ENCODE peak calls at places on chromosomes 13 and 19, in four cellular contexts. M, N, I and D are unnamed samples.

GRCh38 chr13:102812616-102813287 is 13.8 kb downstream of the BIVM start:
- DNase-seq in M (no peak), N (no peak), I (no peak), D (no peak)

GRCh38 chr19:2315818-2316353 is 7.9 kb upstream of the LINGO3 start:
- DNase-seq in M (no peak), N (no peak), I (peak; percentile 55), D (peak; percentile 82)

GRCh38 chr19:30000862-30001261 is 58.8 kb downstream of the URI1 start:
- DNase-seq in M (no peak), N (no peak), I (no peak), D (no peak)

GRCh38 chr13:40152145-40152544 is 496.7 kb downstream of the COG6 start:
- DNase-seq in M (no peak), N (no peak), I (no peak), D (no peak)

GRCh38 chr13:91592050-91593014 is 193.9 kb downstream of the GPC5 start:
- DNase-seq in M (no peak), N (no peak), I (no peak), D (no peak)

GRCh38 chr19:50695251-50696064 is 24.1 kb downstream of the SHANK1 start:
- DNase-seq in M (no peak), N (peak; percentile 87), I (no peak), D (peak; percentile 61)

GRCh38 chr13:35818577-35819165 is 312.5 kb downstream of the DCLK1 start:
- DNase-seq in M (no peak), N (peak; percentile 10), I (peak; percentile 7), D (no peak)

GRCh38 chr19:1230585-1231489 is 7.0 kb downstream of the CBARP start:
- DNase-seq in M (no peak), N (no peak), I (no peak), D (no peak)

GRCh38 chr19:45506991-45507863 is at the start of gene VASP:
- DNase-seq in M (peak; percentile 70), N (peak; percentile 68), I (peak; percentile 73), D (peak; percentile 89)

GRCh38 chr19:41000310-41000737 is 9.2 kb downstream of the CYP2B6 start:
- DNase-seq in M (no peak), N (no peak), I (peak; percentile 55), D (no peak)

GRCh38 chr13:113664751-113665581 is 2.1 kb upstream of the GRK1 start:
- DNase-seq in M (no peak), N (no peak), I (no peak), D (peak; percentile 8)

GRCh38 chr13:99374169-99374991 is 67.2 kb upstream of the GPR183 start:
- DNase-seq in M (no peak), N (no peak), I (no peak), D (no peak)

GRCh38 chr13:39616087-39616694 is 13.2 kb upstream of the LHFPL6 start:
- DNase-seq in M (no peak), N (peak; percentile 51), I (peak; percentile 56), D (peak; percentile 54)

GRCh38 chr13:100158569-100158968 is 69.7 kb downstream of the PCCA start:
- DNase-seq in M (no peak), N (no peak), I (no peak), D (no peak)

GRCh38 chr13:47499358-47500150 is 501.5 kb downstream of the SUCLA2 start:
- DNase-seq in M (no peak), N (no peak), I (no peak), D (no peak)

GRCh38 chr13:24361138-24361537 is 51.8 kb downstream of the C1QTNF9 start:
- DNase-seq in M (no peak), N (no peak), I (no peak), D (no peak)

GRCh38 chr13:25645681-25646080 is 273.9 kb downstream of the ATP8A2 start:
- DNase-seq in M (no peak), N (no peak), I (no peak), D (no peak)

GRCh38 chr13:109789262-109789661 is 2.9 kb upstream of the IRS2 start:
- DNase-seq in M (no peak), N (no peak), I (no peak), D (no peak)

GRCh38 chr13:33139186-33139585 is 123.0 kb downstream of the KL start:
- DNase-seq in M (no peak), N (no peak), I (no peak), D (no peak)

DNA sequence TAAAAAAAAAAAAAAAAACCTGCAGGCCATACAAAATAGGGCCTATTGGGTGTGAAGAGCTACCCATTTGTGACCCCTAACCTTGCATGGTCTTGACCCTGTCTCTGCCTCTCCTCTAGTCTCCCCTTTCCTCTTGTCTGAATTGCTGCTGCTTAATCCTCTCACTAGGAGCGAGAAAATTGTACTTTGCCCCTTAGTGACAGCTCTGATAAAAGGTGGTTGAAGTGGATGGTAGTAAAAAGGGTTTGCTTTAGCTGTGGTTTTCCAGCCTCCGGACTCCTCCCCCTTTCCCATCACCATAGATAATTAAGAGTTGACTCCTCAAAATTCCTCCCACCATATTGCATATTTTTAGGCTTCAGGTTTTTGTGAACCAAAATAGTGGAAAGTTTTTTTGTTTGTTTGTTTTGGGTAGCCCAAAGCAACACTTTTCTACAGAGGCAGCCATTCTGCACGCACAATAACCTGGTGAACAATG is 23.5 kb downstream of the ACTN4 start:
- DNase-seq in M (no peak), N (no peak), I (peak; percentile 83), D (no peak)
- TF ChIP-seq USF2 in M (no peak), N (no peak), I (no peak), D (no peak)

GRCh38 chr13:95714142-95714832 is 37.3 kb downstream of the DNAJC3 start:
- DNase-seq in M (no peak), N (no peak), I (no peak), D (no peak)
- TF ChIP-seq MAX in M (no peak), N (no peak), I (no peak), D (no peak)

DNA sequence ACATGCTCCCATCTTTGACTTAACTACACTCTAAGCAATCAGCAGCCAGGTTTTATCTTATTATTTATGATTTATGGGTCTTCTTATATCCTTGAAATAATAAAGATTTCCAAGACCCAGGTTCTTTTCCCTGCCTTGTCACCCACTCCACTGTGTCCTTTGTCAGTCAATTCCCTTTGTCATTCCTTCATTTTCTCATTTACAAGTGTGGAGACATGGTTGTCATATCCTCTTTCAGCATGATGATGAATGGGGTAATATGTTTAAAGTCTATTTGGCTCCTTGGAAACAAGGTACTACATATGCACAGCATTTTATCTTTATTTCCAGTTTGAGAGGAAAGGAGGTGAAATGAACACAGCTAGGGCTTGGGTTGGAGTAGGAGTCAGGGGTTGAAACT is 521.8 kb downstream of the LMO7 start:
- DNase-seq in M (no peak), N (no peak), I (no peak), D (no peak)
- TF ChIP-seq ETV6 in M (no peak), N (no peak), I (no peak), D (no peak)

DNA sequence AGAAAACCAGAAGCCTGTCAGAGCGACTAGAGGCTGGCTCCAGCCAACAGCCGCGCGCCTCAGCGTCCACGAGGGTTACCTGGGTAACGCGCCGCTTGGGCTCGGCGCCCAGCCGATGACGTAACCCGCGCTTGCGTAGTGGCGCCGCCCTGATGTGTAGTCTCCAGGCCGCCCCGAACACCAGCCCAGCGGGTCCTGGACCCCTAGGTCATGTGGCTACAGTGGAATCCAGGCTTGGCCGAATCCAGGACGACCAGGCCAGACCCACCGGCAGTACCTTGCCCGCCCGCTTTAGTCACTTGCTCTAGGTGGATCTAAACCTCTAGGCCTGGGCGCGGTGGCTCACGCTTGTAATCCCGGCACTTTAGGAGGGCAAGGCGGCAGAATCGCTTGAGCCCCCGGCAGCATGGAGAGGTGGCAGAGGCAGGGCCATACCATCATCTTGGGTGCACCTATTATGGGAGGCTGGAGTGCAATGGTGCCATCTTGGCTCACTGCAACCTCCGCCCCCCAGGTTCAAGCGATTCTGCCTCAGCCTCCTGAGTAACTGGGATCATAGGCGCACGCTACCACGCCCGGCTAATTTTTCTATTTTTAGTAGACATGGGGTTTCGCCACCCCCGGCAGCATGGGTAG is 7.2 kb upstream of the ZNF606 start:
- DNase-seq in M (no peak), N (peak; percentile 60), I (no peak), D (peak; percentile 95)
- TF ChIP-seq USF2 in M (no peak), N (no peak), I (no peak), D (peak; percentile 87)

GRCh38 chr13:46354143-46355087 is 32.6 kb downstream of the RUBCNL start:
- DNase-seq in M (peak; percentile 53), N (no peak), I (peak; percentile 68), D (no peak)

GRCh38 chr13:46355906-46356305 is 31.1 kb downstream of the RUBCNL start:
- DNase-seq in M (no peak), N (no peak), I (no peak), D (no peak)

GRCh38 chr13:46355088-46355468 is 32.0 kb downstream of the RUBCNL start:
- DNase-seq in M (no peak), N (no peak), I (no peak), D (no peak)

GRCh38 chr13:46361535-46361934 is 25.5 kb downstream of the RUBCNL start:
- DNase-seq in M (no peak), N (no peak), I (no peak), D (no peak)

DNA sequence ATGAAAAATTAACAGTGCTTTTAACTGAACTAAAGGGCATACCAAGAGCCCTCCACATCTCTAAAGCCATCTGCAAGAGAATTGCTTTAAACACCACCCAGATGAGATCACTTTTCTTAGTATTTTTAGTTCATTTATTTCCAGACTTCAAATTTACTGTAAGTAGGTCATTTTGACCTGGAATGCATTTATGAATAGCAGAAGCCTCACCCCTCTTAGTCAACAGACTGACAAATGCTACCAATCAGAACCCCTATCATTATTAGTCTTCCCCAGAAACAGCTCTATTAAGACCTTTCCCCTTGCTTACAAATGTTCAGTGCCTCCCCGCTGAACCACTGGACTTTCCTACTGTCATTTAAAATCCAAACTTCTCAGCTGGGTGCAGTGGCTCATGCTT is 27.3 kb downstream of the RUBCNL start:
- DNase-seq in M (no peak), N (no peak), I (no peak), D (no peak)
- TF ChIP-seq MAX in M (no peak), N (no peak), I (no peak), D (no peak)

GRCh38 chr13:60759499-60759898 is 362.5 kb downstream of the TDRD3 start:
- DNase-seq in M (no peak), N (no peak), I (peak; percentile 3), D (no peak)
- TF ChIP-seq ETV6 in M (no peak), N (no peak), I (no peak), D (no peak)

GRCh38 chr19:43774103-43774939 is 6.5 kb downstream of the KCNN4 start:
- DNase-seq in M (no peak), N (peak; percentile 96), I (peak; percentile 63), D (peak; percentile 92)

GRCh38 chr19:43777163-43777700 is 3.5 kb downstream of the KCNN4 start:
- DNase-seq in M (no peak), N (peak; percentile 39), I (no peak), D (no peak)

GRCh38 chr19:43778651-43779050 is 2.1 kb downstream of the KCNN4 start:
- DNase-seq in M (no peak), N (no peak), I (no peak), D (no peak)

GRCh38 chr19:43775299-43775890 is 5.4 kb downstream of the KCNN4 start:
- DNase-seq in M (no peak), N (no peak), I (no peak), D (no peak)

DNA sequence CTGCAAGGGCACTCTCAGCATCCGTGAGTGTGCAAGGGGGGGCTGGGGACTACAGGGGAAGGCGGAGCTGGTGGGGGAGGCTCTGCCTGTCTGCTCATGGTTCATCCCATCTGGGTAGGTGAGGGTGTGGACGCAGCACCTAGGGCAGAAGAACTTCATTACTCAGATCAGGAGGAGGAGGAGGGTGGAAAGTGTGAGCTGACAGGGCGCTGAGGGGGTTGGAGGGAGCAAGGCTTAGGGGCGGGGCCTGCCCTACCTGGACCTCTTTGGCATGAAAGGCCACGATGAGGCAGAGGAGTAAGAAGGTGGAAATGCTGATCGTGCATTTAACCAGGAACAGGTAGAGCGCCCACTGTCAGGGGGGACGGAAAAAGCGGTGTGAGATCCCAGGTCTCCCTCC is 4.5 kb downstream of the KCNN4 start:
- DNase-seq in M (no peak), N (peak; percentile 64), I (no peak), D (no peak)
- TF ChIP-seq USF2 in M (no peak), N (no peak), I (no peak), D (no peak)